ENCODE peak calls at places on chromosomes 2 and 18, in nine cellular contexts. K, G, H, Z, S, R, M, T and P are unnamed samples.

GRCh38 chr2:10934308-10934978 is 22.7 kb downstream of the KCNF1 start:
- DNase-seq in M (no peak), Z (no peak), T (no peak), K (no peak), G (no peak), R (no peak), H (no peak), S (no peak), P (no peak)

GRCh38 chr2:120520929-120521912 is 175.3 kb downstream of the INHBB start:
- DNase-seq in M (no peak), H (peak; percentile 82), T (peak; percentile 64), Z (peak; percentile 82), K (peak; percentile 60), G (peak; percentile 43), S (peak; percentile 15), R (no peak), P (peak; percentile 55)

GRCh38 chr2:164803772-164804466 is 37.7 kb downstream of the COBLL1 start:
- DNase-seq in G (no peak), K (no peak), H (no peak), R (no peak), T (no peak), M (no peak), Z (no peak), S (no peak), P (no peak)

GRCh38 chr2:108916397-108917077 is 72.5 kb downstream of the EDAR start:
- DNase-seq in S (no peak), G (no peak), T (no peak), M (no peak), R (no peak), Z (no peak), K (no peak), H (no peak), P (no peak)

GRCh38 chr2:62577994-62578836 is 72.2 kb upstream of the TMEM17 start:
- DNase-seq in M (no peak), G (peak; percentile 81), T (peak; percentile 94), Z (no peak), R (no peak), S (peak; percentile 92), K (no peak), H (no peak), P (no peak)

GRCh38 chr18:37654711-37655369 is 89.2 kb upstream of the CELF4 start:
- DNase-seq in H (no peak), M (no peak), K (no peak), G (no peak), R (no peak), S (no peak), T (no peak), Z (no peak), P (no peak)

GRCh38 chr2:163580757-163581156 is 155.1 kb downstream of the FIGN start:
- DNase-seq in T (no peak), Z (no peak), S (no peak), M (no peak), H (no peak), R (no peak), G (no peak), K (no peak), P (no peak)

GRCh38 chr2:46299365-46300263 is 2.4 kb downstream of the EPAS1 start:
- DNase-seq in S (no peak), R (no peak), T (peak; percentile 77), H (peak; percentile 89), K (peak; percentile 68), Z (peak; percentile 61), G (peak; percentile 80), M (peak; percentile 72), P (no peak)

GRCh38 chr18:70621710-70622109 is 332.9 kb downstream of the SOCS6 start:
- DNase-seq in T (no peak), Z (no peak), K (no peak), R (peak; percentile 33), M (no peak), H (no peak), S (no peak), G (no peak), P (no peak)

GRCh38 chr2:45823723-45824206 is 172.3 kb downstream of the PRKCE start:
- DNase-seq in H (peak; percentile 91), R (no peak), S (no peak), G (no peak), M (peak; percentile 85), Z (no peak), K (no peak), T (peak; percentile 16), P (no peak)

GRCh38 chr2:45962522-45962921 is 311.0 kb downstream of the PRKCE start:
- DNase-seq in G (peak; percentile 84), S (no peak), K (peak; percentile 45), M (peak; percentile 71), T (peak; percentile 68), R (no peak), Z (no peak), H (peak; percentile 93), P (no peak)

DNA sequence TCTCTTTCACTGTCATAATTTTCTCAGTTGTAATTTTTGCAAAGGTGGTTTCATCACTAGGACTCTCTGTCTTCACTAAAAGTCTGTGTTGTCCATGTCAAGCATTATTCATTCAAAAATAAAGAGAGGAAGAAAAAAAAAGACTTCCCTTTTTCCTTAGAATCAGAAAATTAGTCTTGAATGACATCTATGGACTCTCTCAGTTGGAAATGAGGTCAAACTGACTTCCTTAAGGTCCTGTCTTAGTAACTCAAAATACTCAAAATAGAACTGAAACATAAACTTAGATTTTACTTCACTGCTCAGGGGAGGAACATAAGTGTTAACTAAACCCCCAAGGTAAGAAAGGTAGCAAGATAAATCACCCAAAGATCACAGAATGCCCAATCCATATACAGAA is 2.2 kb upstream of the ZNF407 start:
- DNase-seq in R (no peak), M (no peak), S (no peak), H (no peak), Z (no peak), T (no peak), K (no peak), G (no peak), P (no peak)
- H3K4me3 ChIP-seq in R (no peak overlapping the region), M (no peak overlapping the region), S (no peak overlapping the region), H (no peak overlapping the region), Z (no peak overlapping the region), T (no peak overlapping the region), K (no peak overlapping the region), G (no peak overlapping the region), P (no peak overlapping the region)

DNA sequence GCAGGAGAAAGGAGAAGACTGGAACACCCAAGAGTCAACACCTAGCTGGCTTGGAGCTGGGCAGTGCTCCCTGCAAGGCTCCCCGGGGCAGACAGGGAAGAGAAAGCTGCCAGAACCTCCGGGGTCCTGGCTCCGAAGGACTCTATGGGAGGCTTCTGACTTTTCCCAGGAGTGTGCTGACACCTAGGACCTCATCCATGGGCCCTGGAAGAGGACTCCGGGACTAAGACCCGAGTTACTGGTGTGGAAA is 37.8 kb upstream of the ATP6V1B1 start:
- DNase-seq in Z (no peak), H (no peak), G (no peak), K (no peak), M (no peak), R (no peak), T (no peak), S (no peak), P (no peak)
- H3K4me1 ChIP-seq in Z (peaks cover 38% of the 10 kb centered on the region), H (no peaks in the 10 kb centered on the region), G (peaks cover 5% of the 10 kb centered on the region), K (peaks cover 17% of the 10 kb centered on the region), M (peaks cover 44% of the 10 kb centered on the region), R (peaks cover 16% of the 10 kb centered on the region), T (peaks cover 8% of the 10 kb centered on the region), S (no peaks in the 10 kb centered on the region), P (peaks cover 12% of the 10 kb centered on the region)

DNA sequence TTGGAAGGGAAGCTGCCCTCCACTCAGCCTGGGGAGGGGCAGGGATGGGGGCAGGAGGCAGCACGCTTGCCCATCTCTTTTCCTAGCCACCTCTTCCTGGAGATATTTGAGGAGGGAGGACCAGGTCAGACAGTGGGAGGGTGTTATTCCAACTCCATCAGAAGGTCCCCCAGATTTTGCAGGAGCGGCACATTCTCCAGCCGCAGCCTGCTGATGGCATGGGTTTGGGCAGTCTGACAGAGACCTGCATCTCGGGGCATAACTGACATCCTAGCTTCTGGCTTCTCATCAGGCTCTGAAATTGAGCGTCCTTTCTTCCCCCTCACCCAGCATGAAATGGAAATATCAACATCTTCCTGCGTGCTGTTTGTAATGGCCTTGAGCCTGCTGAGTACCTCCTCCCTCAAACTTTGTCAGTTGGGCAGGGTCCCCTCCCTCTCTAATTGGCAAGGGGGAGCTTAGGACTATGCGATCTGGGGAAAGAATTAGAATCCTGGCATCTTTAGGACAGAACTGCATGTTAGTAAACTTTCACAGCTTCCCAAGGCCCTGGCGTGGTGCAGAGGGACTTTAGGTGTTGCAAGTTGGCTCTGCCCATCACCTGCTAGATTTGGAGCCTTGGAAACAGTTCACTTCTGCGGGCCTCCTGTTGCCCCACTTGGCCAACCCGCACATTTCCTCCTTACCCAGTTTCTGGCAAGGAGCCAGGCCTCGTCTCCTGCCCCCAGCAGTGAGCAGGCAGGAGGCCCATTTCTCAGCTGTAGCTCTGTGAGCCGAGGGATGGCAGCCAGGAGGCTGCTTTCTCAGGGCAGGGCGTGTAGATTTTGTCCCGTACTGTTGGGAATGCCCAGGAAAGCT is 2.2 kb downstream of the ITM2C start:
- DNase-seq in T (no peak), K (peak; percentile 94), S (no peak), M (no peak), R (peak; percentile 80), H (peak; percentile 80), G (peak; percentile 26), Z (no peak), P (no peak)
- H3K4me3 ChIP-seq in T (no peak overlapping the region), K (peak overlapping the region; percentile 99), S (no peak overlapping the region), M (no peak overlapping the region), R (peak overlapping the region; percentile 1), H (no peak overlapping the region), G (no peak overlapping the region), Z (peak overlapping the region; percentile 98), P (no peak overlapping the region)

GRCh38 chr2:27796991-27797752 is 25.7 kb downstream of the MRPL33 start:
- DNase-seq in R (no peak), K (no peak), H (no peak), Z (no peak), S (no peak), T (no peak), M (peak; percentile 66), G (no peak), P (no peak)
- H3K4me1 ChIP-seq in R (no peaks in the 10 kb centered on the region), K (peaks cover 4% of the 10 kb centered on the region), H (peaks cover 21% of the 10 kb centered on the region), Z (no peaks in the 10 kb centered on the region), S (peaks cover 5% of the 10 kb centered on the region), T (peaks cover 67% of the 10 kb centered on the region), M (peaks cover 64% of the 10 kb centered on the region), G (peaks cover 47% of the 10 kb centered on the region), P (no peaks in the 10 kb centered on the region)

GRCh38 chr2:144504191-144504590 is 15.7 kb downstream of the ZEB2 start:
- DNase-seq in M (no peak), T (no peak), Z (peak; percentile 80), S (no peak), K (no peak), H (no peak), R (no peak), G (no peak), P (no peak)
- H3K4me3 ChIP-seq in M (no peak overlapping the region), T (no peak overlapping the region), Z (no peak overlapping the region), S (no peak overlapping the region), K (no peak overlapping the region), H (no peak overlapping the region), R (no peak overlapping the region), G (no peak overlapping the region), P (no peak overlapping the region)

DNA sequence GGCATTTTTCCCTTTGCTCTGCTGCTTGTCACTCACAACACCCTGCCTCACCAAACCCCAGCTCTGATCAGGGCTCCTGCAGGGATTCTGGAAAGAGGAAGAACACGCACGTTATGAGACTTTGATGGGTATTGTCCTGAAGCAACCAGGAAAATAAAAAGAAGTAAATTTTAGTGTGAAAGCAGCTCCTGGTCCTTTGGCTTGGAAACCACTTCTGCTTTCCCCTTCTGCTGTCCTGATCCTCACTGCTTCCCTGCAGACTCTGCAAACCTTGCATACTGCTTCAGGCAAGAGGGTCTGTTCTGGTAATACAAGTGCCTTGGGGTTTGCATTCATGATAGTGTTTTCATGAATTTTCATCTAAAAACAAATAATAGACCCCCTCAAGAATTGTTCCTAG is 164.1 kb downstream of the SLC8A1 start:
- DNase-seq in G (no peak), S (no peak), M (no peak), K (no peak), T (no peak), R (no peak), H (no peak), Z (no peak), P (no peak)
- H3K4me1 ChIP-seq in G (peaks cover 2% of the 10 kb centered on the region), S (no peaks in the 10 kb centered on the region), M (peaks cover 50% of the 10 kb centered on the region), K (no peaks in the 10 kb centered on the region), T (no peaks in the 10 kb centered on the region), R (no peaks in the 10 kb centered on the region), H (peaks cover 2% of the 10 kb centered on the region), Z (no peaks in the 10 kb centered on the region), P (no peaks in the 10 kb centered on the region)